ENCODE peak calls at places on chromosomes 3 and 15, in seven cellular contexts. One of them, this sample, is unnamed.
A peak's percentile ranks its signal among the peaks of the same experiment; 100 is the strongest.

GRCh38 chr15:85858586-85859375 is 64.1 kb upstream of the KLHL25 start:
- DNase-seq in HepG2: peak; percentile 34
- DNase-seq in CD4-positive, alpha-beta T cell: peak; percentile 73
- DNase-seq in mesothelial cell of epicardium: peak; percentile 49
- DNase-seq in fibroblast of pulmonary artery: peak; percentile 69
- DNase-seq in A549: peak; percentile 93
- DNase-seq in GM06990: peak; percentile 46
- DNase-seq in this sample: no peak

GRCh38 chr3:100311011-100311410 is 23.5 kb upstream of the NIT2 start:
- DNase-seq in HepG2: no peak
- DNase-seq in fibroblast of pulmonary artery: no peak
- DNase-seq in CD4-positive, alpha-beta T cell: no peak
- DNase-seq in GM06990: no peak
- DNase-seq in A549: no peak
- DNase-seq in mesothelial cell of epicardium: no peak
- DNase-seq in this sample: no peak

GRCh38 chr15:73650387-73651126 is 17.4 kb upstream of the NPTN start:
- DNase-seq in GM06990: no peak
- DNase-seq in mesothelial cell of epicardium: no peak
- DNase-seq in A549: no peak
- DNase-seq in HepG2: no peak
- DNase-seq in fibroblast of pulmonary artery: peak; percentile 84
- DNase-seq in CD4-positive, alpha-beta T cell: no peak
- DNase-seq in this sample: no peak

GRCh38 chr15:94324835-94325767 is 93.7 kb downstream of the MCTP2 start:
- DNase-seq in mesothelial cell of epicardium: no peak
- DNase-seq in CD4-positive, alpha-beta T cell: no peak
- DNase-seq in HepG2: no peak
- DNase-seq in GM06990: no peak
- DNase-seq in fibroblast of pulmonary artery: no peak
- DNase-seq in A549: no peak
- DNase-seq in this sample: no peak

GRCh38 chr15:98900382-98900781 is 107.2 kb downstream of the PGPEP1L start:
- DNase-seq in CD4-positive, alpha-beta T cell: no peak
- DNase-seq in mesothelial cell of epicardium: no peak
- DNase-seq in fibroblast of pulmonary artery: peak; percentile 70
- DNase-seq in HepG2: no peak
- DNase-seq in A549: no peak
- DNase-seq in GM06990: no peak
- DNase-seq in this sample: no peak

GRCh38 chr15:72859023-72859756 is 75.6 kb upstream of the ADPGK start:
- DNase-seq in HepG2: no peak
- DNase-seq in fibroblast of pulmonary artery: no peak
- DNase-seq in A549: no peak
- DNase-seq in mesothelial cell of epicardium: no peak
- DNase-seq in GM06990: no peak
- DNase-seq in CD4-positive, alpha-beta T cell: no peak
- DNase-seq in this sample: no peak

GRCh38 chr3:172848910-172849309 is 98.4 kb downstream of the ECT2 start:
- DNase-seq in mesothelial cell of epicardium: no peak
- DNase-seq in CD4-positive, alpha-beta T cell: no peak
- DNase-seq in A549: no peak
- DNase-seq in GM06990: no peak
- DNase-seq in HepG2: no peak
- DNase-seq in fibroblast of pulmonary artery: peak; percentile 89
- DNase-seq in this sample: no peak

GRCh38 chr3:185582236-185582635 is 3.9 kb upstream of the SENP2 start:
- DNase-seq in A549: no peak
- DNase-seq in CD4-positive, alpha-beta T cell: no peak
- DNase-seq in fibroblast of pulmonary artery: no peak
- DNase-seq in GM06990: no peak
- DNase-seq in mesothelial cell of epicardium: no peak
- DNase-seq in HepG2: no peak
- DNase-seq in this sample: no peak

GRCh38 chr3:113232367-113232766 is 21.0 kb downstream of the BOC start:
- DNase-seq in A549: no peak
- DNase-seq in CD4-positive, alpha-beta T cell: no peak
- DNase-seq in GM06990: no peak
- DNase-seq in mesothelial cell of epicardium: no peak
- DNase-seq in fibroblast of pulmonary artery: no peak
- DNase-seq in HepG2: no peak
- DNase-seq in this sample: no peak

GRCh38 chr3:59809750-59810444 is 760.1 kb upstream of the CFAP20DC start:
- DNase-seq in mesothelial cell of epicardium: no peak
- DNase-seq in fibroblast of pulmonary artery: peak; percentile 34
- DNase-seq in HepG2: no peak
- DNase-seq in CD4-positive, alpha-beta T cell: no peak
- DNase-seq in A549: peak; percentile 18
- DNase-seq in GM06990: peak; percentile 10
- DNase-seq in this sample: peak; percentile 12
- TF ChIP-seq CTCF in mesothelial cell of epicardium: peak; percentile 53
- TF ChIP-seq CTCF in fibroblast of pulmonary artery: peak; percentile 30
- TF ChIP-seq CTCF in HepG2: no peak
- TF ChIP-seq CTCF in CD4-positive, alpha-beta T cell: no peak
- TF ChIP-seq CTCF in A549: peak; percentile 39
- TF ChIP-seq CTCF in GM06990: no peak
- TF ChIP-seq CTCF in this sample: peak; percentile 49

GRCh38 chr3:37974928-37975223 is 15.7 kb upstream of the VILL start:
- DNase-seq in HepG2: no peak
- DNase-seq in fibroblast of pulmonary artery: no peak
- DNase-seq in GM06990: no peak
- DNase-seq in mesothelial cell of epicardium: no peak
- DNase-seq in A549: no peak
- DNase-seq in CD4-positive, alpha-beta T cell: no peak
- DNase-seq in this sample: no peak
- TF ChIP-seq CTCF in HepG2: no peak
- TF ChIP-seq CTCF in fibroblast of pulmonary artery: no peak
- TF ChIP-seq CTCF in GM06990: no peak
- TF ChIP-seq CTCF in mesothelial cell of epicardium: no peak
- TF ChIP-seq CTCF in A549: peak; percentile 27
- TF ChIP-seq CTCF in CD4-positive, alpha-beta T cell: no peak
- TF ChIP-seq CTCF in this sample: no peak

DNA sequence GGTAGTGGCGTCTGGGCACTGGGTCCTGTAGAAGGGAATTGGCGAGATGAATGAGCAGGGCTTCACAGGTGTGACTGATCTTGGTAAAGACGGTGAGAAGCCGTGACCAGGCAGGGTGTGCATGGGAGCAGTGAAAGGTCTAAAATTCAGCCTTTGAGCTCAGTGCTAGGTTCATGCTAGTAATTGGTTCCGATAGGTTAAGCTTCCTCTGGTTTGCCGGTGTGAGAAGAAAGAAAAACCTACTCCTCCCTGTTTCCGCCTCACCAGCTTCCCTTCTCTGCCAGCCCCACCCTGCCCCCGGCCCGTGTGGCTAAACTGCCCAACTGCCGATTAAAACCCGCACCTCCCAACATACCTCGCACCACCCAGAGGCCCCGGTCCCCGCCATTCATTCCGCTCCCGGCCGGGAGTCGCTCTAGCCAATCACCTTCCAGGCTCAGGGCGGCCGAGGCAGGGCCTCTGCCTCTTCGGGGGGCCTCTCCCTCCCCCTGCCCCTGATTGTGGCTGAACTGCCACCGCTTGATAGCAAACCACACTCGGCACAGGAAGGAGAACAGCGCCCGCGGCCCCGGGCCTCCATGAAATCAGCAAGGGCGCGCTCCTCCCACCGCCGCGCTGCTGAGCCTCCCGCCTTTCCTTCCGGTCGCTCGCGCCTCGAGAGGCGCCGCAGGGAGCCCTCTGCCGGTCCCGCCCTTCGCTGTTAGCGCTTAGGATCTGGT is 7.3 kb upstream of the NRROS start:
- DNase-seq in fibroblast of pulmonary artery: peak; percentile 67
- DNase-seq in GM06990: peak; percentile 93
- DNase-seq in mesothelial cell of epicardium: peak; percentile 70
- DNase-seq in CD4-positive, alpha-beta T cell: peak; percentile 87
- DNase-seq in HepG2: peak; percentile 54
- DNase-seq in A549: peak; percentile 79
- DNase-seq in this sample: no peak
- TF ChIP-seq CTCF in fibroblast of pulmonary artery: peak; percentile 14
- TF ChIP-seq CTCF in GM06990: peak; percentile 66
- TF ChIP-seq CTCF in mesothelial cell of epicardium: no peak
- TF ChIP-seq CTCF in CD4-positive, alpha-beta T cell: no peak
- TF ChIP-seq CTCF in HepG2: peak; percentile 65
- TF ChIP-seq CTCF in A549: no peak
- TF ChIP-seq CTCF in this sample: peak; percentile 31

GRCh38 chr3:174332413-174332812 is 526.7 kb upstream of the NAALADL2 start:
- DNase-seq in CD4-positive, alpha-beta T cell: no peak
- DNase-seq in HepG2: no peak
- DNase-seq in GM06990: no peak
- DNase-seq in A549: no peak
- DNase-seq in fibroblast of pulmonary artery: no peak
- DNase-seq in mesothelial cell of epicardium: no peak
- DNase-seq in this sample: no peak
- TF ChIP-seq CTCF in CD4-positive, alpha-beta T cell: no peak
- TF ChIP-seq CTCF in HepG2: no peak
- TF ChIP-seq CTCF in GM06990: no peak
- TF ChIP-seq CTCF in A549: no peak
- TF ChIP-seq CTCF in fibroblast of pulmonary artery: no peak
- TF ChIP-seq CTCF in mesothelial cell of epicardium: no peak
- TF ChIP-seq CTCF in this sample: no peak

GRCh38 chr15:46502668-46503067 is 867.8 kb downstream of the SQOR start:
- DNase-seq in CD4-positive, alpha-beta T cell: no peak
- DNase-seq in A549: no peak
- DNase-seq in HepG2: peak; percentile 1
- DNase-seq in GM06990: no peak
- DNase-seq in fibroblast of pulmonary artery: peak; percentile 18
- DNase-seq in mesothelial cell of epicardium: no peak
- DNase-seq in this sample: no peak
- TF ChIP-seq CTCF in CD4-positive, alpha-beta T cell: no peak
- TF ChIP-seq CTCF in A549: no peak
- TF ChIP-seq CTCF in HepG2: peak; percentile 22
- TF ChIP-seq CTCF in GM06990: no peak
- TF ChIP-seq CTCF in fibroblast of pulmonary artery: peak; percentile 26
- TF ChIP-seq CTCF in mesothelial cell of epicardium: no peak
- TF ChIP-seq CTCF in this sample: no peak

GRCh38 chr3:57596495-57597239 is 477 bp downstream of the ARF4 start:
- DNase-seq in HepG2: peak; percentile 75
- DNase-seq in A549: peak; percentile 33
- DNase-seq in fibroblast of pulmonary artery: peak; percentile 93
- DNase-seq in GM06990: peak; percentile 68
- DNase-seq in mesothelial cell of epicardium: peak; percentile 64
- DNase-seq in CD4-positive, alpha-beta T cell: peak; percentile 48
- DNase-seq in this sample: peak; percentile 87

GRCh38 chr3:57594576-57594975 is 2.6 kb downstream of the ARF4 start:
- DNase-seq in HepG2: no peak
- DNase-seq in fibroblast of pulmonary artery: no peak
- DNase-seq in mesothelial cell of epicardium: no peak
- DNase-seq in GM06990: no peak
- DNase-seq in A549: no peak
- DNase-seq in CD4-positive, alpha-beta T cell: no peak
- DNase-seq in this sample: no peak

GRCh38 chr3:57597240-57597972 is at the start of gene ARF4:
- DNase-seq in GM06990: peak; percentile 100
- DNase-seq in mesothelial cell of epicardium: peak; percentile 98
- DNase-seq in A549: peak; percentile 96
- DNase-seq in CD4-positive, alpha-beta T cell: peak; percentile 99
- DNase-seq in fibroblast of pulmonary artery: peak; percentile 100
- DNase-seq in HepG2: peak; percentile 99
- DNase-seq in this sample: peak; percentile 99

GRCh38 chr3:57592306-57592705 is 4.8 kb downstream of the ARF4 start:
- DNase-seq in fibroblast of pulmonary artery: no peak
- DNase-seq in CD4-positive, alpha-beta T cell: no peak
- DNase-seq in HepG2: no peak
- DNase-seq in mesothelial cell of epicardium: no peak
- DNase-seq in GM06990: no peak
- DNase-seq in A549: no peak
- DNase-seq in this sample: no peak

GRCh38 chr3:57594144-57594543 is 3.0 kb downstream of the ARF4 start:
- DNase-seq in fibroblast of pulmonary artery: no peak
- DNase-seq in HepG2: no peak
- DNase-seq in mesothelial cell of epicardium: no peak
- DNase-seq in CD4-positive, alpha-beta T cell: no peak
- DNase-seq in GM06990: no peak
- DNase-seq in A549: no peak
- DNase-seq in this sample: no peak
- TF ChIP-seq CTCF in fibroblast of pulmonary artery: no peak
- TF ChIP-seq CTCF in HepG2: no peak
- TF ChIP-seq CTCF in mesothelial cell of epicardium: no peak
- TF ChIP-seq CTCF in CD4-positive, alpha-beta T cell: no peak
- TF ChIP-seq CTCF in GM06990: no peak
- TF ChIP-seq CTCF in A549: no peak
- TF ChIP-seq CTCF in this sample: no peak

GRCh38 chr15:87347806-87348515 is 908.6 kb downstream of the NTRK3 start:
- DNase-seq in CD4-positive, alpha-beta T cell: no peak
- DNase-seq in A549: no peak
- DNase-seq in fibroblast of pulmonary artery: no peak
- DNase-seq in HepG2: no peak
- DNase-seq in mesothelial cell of epicardium: no peak
- DNase-seq in GM06990: no peak
- DNase-seq in this sample: no peak
- TF ChIP-seq CTCF in CD4-positive, alpha-beta T cell: no peak
- TF ChIP-seq CTCF in A549: no peak
- TF ChIP-seq CTCF in fibroblast of pulmonary artery: no peak
- TF ChIP-seq CTCF in HepG2: no peak
- TF ChIP-seq CTCF in mesothelial cell of epicardium: no peak
- TF ChIP-seq CTCF in GM06990: no peak
- TF ChIP-seq CTCF in this sample: no peak

GRCh38 chr3:188727052-188727451 is 444.7 kb upstream of the TPRG1 start:
- DNase-seq in A549: no peak
- DNase-seq in GM06990: no peak
- DNase-seq in mesothelial cell of epicardium: no peak
- DNase-seq in CD4-positive, alpha-beta T cell: no peak
- DNase-seq in fibroblast of pulmonary artery: no peak
- DNase-seq in HepG2: no peak
- DNase-seq in this sample: no peak
- TF ChIP-seq CTCF in A549: no peak
- TF ChIP-seq CTCF in GM06990: no peak
- TF ChIP-seq CTCF in mesothelial cell of epicardium: no peak
- TF ChIP-seq CTCF in CD4-positive, alpha-beta T cell: no peak
- TF ChIP-seq CTCF in fibroblast of pulmonary artery: no peak
- TF ChIP-seq CTCF in HepG2: no peak
- TF ChIP-seq CTCF in this sample: no peak

DNA sequence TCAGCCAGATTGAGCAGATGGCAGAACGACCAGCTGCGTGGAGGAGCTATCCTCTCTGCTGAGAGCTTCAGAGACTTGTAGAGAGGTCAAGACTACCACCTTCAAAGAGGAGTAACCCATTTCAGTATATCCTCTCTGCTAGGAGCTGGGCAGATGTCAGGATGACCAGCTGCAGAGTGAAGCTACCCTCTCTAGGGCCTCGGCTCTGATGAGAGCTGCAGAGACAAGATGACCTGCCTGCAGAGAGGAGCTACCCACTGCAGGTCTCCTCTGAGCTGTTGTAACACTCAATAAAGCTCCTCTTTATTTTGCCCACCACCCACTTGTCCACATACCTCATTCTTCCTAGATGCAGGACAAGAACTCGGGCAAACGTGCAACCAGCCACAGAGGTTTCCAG is 1522.7 kb downstream of the OTOL1 start:
- DNase-seq in mesothelial cell of epicardium: no peak
- DNase-seq in GM06990: no peak
- DNase-seq in A549: no peak
- DNase-seq in HepG2: no peak
- DNase-seq in fibroblast of pulmonary artery: no peak
- DNase-seq in CD4-positive, alpha-beta T cell: no peak
- DNase-seq in this sample: no peak
- TF ChIP-seq CTCF in mesothelial cell of epicardium: no peak
- TF ChIP-seq CTCF in GM06990: no peak
- TF ChIP-seq CTCF in A549: no peak
- TF ChIP-seq CTCF in HepG2: no peak
- TF ChIP-seq CTCF in fibroblast of pulmonary artery: no peak
- TF ChIP-seq CTCF in CD4-positive, alpha-beta T cell: no peak
- TF ChIP-seq CTCF in this sample: no peak